ENCODE peak calls at places on chromosomes 3 and 15, in seven cellular contexts. H, W, D, I, K, Y and S are unnamed samples. For H3K4me1, the result is how much of the 10 kb centered on the place peaks cover.

GRCh38 chr15:89035658-89036057 is 52.6 kb upstream of the ABHD2 start:
- DNase-seq in K (no peak), H (no peak), I (no peak), D (no peak), Y (no peak), W (no peak), S (no peak)

GRCh38 chr15:71411538-71412482 is 296.5 kb downstream of the THSD4 start:
- DNase-seq in I (no peak), D (no peak), H (peak), W (peak), K (no peak), Y (no peak), S (peak)

GRCh38 chr15:72098076-72098475 is 19.9 kb downstream of the MYO9A start:
- DNase-seq in Y (no peak), K (no peak), H (no peak), I (no peak), D (no peak), W (peak), S (no peak)

GRCh38 chr15:78050441-78050809 is 27.1 kb downstream of the TBC1D2B start:
- DNase-seq in W (no peak), D (no peak), Y (no peak), K (no peak), I (no peak), H (no peak), S (no peak)

GRCh38 chr15:78264304-78265136 is at the start of gene DNAJA4:
- DNase-seq in H (no peak), I (peak), K (no peak), D (peak), Y (peak), W (peak), S (no peak)

GRCh38 chr15:61530769-61531168 is 301.7 kb upstream of the RORA start:
- DNase-seq in D (no peak), I (no peak), H (no peak), Y (no peak), W (peak), K (no peak), S (no peak)

GRCh38 chr3:194487289-194488006 is 646 bp upstream of the ATP13A3 start:
- DNase-seq in K (no peak), I (peak), W (peak), Y (peak), D (peak), H (no peak), S (no peak)

GRCh38 chr3:108311797-108312196 is 15.4 kb downstream of the HHLA2 start:
- DNase-seq in W (peak), D (no peak), K (no peak), Y (no peak), H (no peak), I (no peak), S (no peak)

GRCh38 chr3:64505419-64505818 is 182.4 kb downstream of the ADAMTS9 start:
- DNase-seq in K (no peak), W (peak), H (no peak), D (no peak), Y (no peak), I (no peak), S (no peak)

GRCh38 chr3:3800076-3800448 is 831 bp downstream of the LRRN1 start:
- DNase-seq in W (no peak), Y (peak), D (no peak), I (no peak), H (no peak), K (no peak), S (no peak)

GRCh38 chr3:150589759-150590158 is 13.4 kb upstream of the SELENOT start:
- DNase-seq in H (no peak), I (no peak), K (no peak), D (no peak), Y (no peak), W (no peak), S (no peak)

GRCh38 chr15:92003515-92004067 is 150.1 kb downstream of the SLCO3A1 start:
- DNase-seq in D (no peak), Y (no peak), W (no peak), K (no peak), I (no peak), H (no peak), S (no peak)

GRCh38 chr15:29044506-29044905 is 158.7 kb downstream of the APBA2 start:
- DNase-seq in D (no peak), H (no peak), W (no peak), Y (no peak), K (no peak), I (no peak), S (no peak)

DNA sequence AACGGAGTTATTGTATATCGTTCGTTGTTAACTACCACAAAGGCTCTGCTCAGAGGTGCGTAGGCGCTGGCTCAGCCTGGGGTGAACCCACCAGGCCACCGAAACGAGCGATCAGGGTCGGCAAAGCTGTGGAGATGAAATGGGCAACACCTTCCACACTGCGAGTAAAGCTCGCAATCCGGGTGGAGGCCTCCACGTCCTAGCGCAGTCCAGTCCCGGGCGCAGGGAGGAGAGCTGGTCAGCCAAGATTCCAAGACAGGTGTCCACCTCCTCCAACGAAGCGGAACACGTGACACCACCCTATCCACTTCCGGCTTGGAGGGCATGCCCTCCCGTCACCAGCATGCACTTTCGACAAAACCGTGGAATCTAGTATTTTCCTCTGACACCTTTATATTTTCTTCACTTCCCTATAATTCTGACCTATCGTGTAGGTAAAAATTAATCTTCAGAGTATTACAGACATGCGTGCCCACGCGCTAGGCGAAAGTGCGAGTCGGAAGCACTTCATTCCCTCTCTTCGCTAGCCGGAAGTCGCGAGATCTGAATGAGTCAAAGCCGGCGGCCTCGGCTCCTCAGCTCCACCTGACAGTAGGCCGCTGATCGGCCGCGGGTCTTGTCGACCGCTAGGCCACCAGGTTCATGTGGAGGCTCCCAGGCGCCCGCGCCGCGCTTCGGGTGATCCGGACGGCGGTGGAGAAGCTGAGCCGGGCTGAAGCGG is at the start of gene PDE12:
- DNase-seq in K (peak), H (peak), W (peak), Y (peak), I (peak), D (peak), S (peak)
- TF ChIP-seq CTCF in K (no peak), H (no peak), W (no peak), Y (no peak), I (no peak), D (no peak), S (no peak)

DNA sequence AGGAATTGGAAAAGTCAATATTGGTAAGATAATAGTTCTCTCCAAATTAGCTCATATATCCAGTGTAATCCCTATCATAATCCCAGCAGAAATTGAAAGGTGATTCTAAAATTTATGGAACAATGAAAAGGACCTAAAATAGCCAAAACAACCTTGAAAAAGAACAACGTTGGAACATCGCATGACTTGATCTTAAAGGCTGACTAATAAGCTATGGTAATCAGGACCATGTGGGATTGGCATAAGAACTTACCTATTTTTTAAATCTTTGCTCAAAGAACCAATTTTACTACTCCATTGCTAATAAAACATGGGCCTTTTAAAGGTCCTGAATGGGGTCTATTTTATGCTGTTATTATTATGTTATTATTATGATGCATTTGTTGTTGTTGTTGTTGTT is 40.9 kb downstream of the B3GNT5 start:
- DNase-seq in D (no peak), H (no peak), I (no peak), K (no peak), Y (no peak), W (no peak), S (no peak)
- H3K4me1 ChIP-seq in D (under half), H (under half), I (under half), K (under half), Y (under half), W (under half), S (under half)

DNA sequence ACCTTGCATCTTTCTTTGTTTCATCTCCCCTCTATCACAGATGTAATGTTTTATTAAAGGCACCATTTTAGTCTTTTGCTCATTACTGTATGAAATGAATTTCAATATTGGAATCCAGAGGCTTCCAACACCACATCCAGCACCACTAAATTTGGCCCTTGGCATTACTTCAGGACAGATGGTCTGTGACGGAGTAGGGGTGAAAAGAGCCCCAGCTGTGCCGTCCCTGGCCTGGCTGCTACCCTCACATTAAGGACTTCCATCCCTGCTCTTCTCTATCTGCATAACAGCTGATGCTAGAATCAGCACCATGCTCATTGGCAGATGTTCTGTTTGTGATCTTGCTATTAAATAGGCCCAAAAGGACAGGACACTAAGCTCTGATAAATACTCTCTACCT is 152.9 kb downstream of the IL1RAP start:
- DNase-seq in K (no peak), H (no peak), Y (no peak), D (no peak), W (no peak), I (no peak), S (no peak)
- TF ChIP-seq CTCF in K (no peak), H (no peak), Y (no peak), D (no peak), W (no peak), I (no peak), S (no peak)

GRCh38 chr3:184945886-184946625 is 134.1 kb downstream of the VPS8 start:
- DNase-seq in I (no peak), K (no peak), W (no peak), Y (no peak), H (no peak), D (no peak), S (no peak)
- H3K4me1 ChIP-seq in I (under half), K (under half), W (under half), Y (under half), H (under half), D (under half), S (under half)

DNA sequence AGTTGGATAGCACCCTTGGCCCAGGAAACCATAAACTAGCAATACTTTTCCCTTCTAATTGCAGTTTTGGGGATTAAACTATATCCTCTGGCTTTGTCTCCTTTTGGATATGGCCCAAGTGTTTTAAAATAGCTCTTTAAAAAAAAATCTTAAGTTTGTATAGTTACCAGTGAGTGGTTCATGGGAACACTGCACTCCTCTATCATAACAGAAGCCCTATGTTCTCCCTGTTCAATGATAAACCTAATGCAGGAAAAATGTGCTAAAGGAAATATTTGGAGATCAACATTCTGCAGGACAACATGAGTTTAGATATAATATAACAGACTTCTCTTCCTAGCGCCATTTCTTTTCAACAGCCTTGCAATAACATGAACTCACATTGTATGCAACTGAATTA is 13.1 kb downstream of the MRPL47 start:
- DNase-seq in D (no peak), K (no peak), H (no peak), I (no peak), W (no peak), Y (no peak), S (no peak)
- TF ChIP-seq CTCF in D (no peak), K (no peak), H (no peak), I (no peak), W (no peak), Y (no peak), S (no peak)

GRCh38 chr3:120067090-120067489 is 27.2 kb downstream of the GSK3B start:
- DNase-seq in D (no peak), W (no peak), H (no peak), Y (no peak), I (no peak), K (no peak), S (no peak)
- H3K4me1 ChIP-seq in D (under half), W (under half), H (under half), Y (under half), I (under half), K (under half), S (under half)

GRCh38 chr3:14875411-14876175 is 56.8 kb downstream of the FGD5 start:
- DNase-seq in K (no peak), W (no peak), I (no peak), Y (no peak), H (no peak), D (peak), S (peak)

GRCh38 chr3:14877404-14877803 is 58.6 kb downstream of the FGD5 start:
- DNase-seq in K (no peak), H (no peak), Y (no peak), W (no peak), D (peak), I (no peak), S (no peak)

GRCh38 chr3:14880486-14881179 is 61.9 kb downstream of the FGD5 start:
- DNase-seq in D (no peak), W (no peak), K (no peak), Y (no peak), I (no peak), H (no peak), S (no peak)

GRCh38 chr3:14876942-14877341 is 58.2 kb downstream of the FGD5 start:
- DNase-seq in W (peak), D (peak), I (peak), Y (peak), K (no peak), H (peak), S (peak)

GRCh38 chr3:14879161-14879888 is 60.6 kb downstream of the FGD5 start:
- DNase-seq in Y (peak), I (no peak), W (no peak), H (peak), K (no peak), D (peak), S (no peak)
- TF ChIP-seq CTCF in Y (no peak), I (no peak), W (no peak), H (no peak), K (no peak), D (no peak), S (no peak)

DNA sequence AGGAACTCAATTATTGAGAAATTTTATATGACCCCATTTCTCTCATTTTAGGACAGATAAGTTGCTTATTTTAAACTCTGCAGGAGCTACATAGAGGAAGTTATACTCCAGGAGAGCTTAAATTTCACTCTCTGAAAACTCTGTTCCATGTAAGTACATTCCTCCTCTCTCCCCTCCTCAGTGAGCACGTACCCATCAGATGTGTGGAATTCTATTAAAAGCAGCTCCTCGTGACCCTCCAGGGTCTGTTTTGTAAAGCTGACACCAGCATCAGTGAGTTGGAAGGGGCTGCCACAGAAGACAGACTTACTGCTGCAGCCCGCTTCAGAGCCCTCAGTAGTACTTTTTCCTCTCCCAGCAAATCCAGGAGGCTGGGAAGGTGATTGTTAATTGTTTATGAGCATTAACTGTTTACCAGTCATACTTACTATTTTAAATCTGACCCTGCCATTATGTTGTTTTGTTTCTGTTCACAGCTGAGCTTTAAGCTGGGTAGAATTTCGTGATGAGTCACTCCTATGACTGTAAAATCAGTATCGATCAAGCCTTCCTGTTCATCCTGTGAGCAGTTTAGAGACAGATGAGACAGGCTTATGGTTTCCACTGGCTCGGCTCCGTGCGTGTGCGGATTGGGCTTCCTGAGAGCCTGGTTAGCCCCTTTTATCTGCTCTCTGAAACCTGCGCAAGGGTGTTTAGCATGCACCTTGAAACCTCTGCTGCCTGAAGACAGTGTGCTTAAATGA is 20.4 kb downstream of the IGF1R start:
- DNase-seq in D (no peak), I (no peak), W (no peak), K (peak), H (no peak), Y (no peak), S (no peak)
- H3K4me1 ChIP-seq in D (half or more), I (half or more), W (half or more), K (under half), H (half or more), Y (under half), S (half or more)

DNA sequence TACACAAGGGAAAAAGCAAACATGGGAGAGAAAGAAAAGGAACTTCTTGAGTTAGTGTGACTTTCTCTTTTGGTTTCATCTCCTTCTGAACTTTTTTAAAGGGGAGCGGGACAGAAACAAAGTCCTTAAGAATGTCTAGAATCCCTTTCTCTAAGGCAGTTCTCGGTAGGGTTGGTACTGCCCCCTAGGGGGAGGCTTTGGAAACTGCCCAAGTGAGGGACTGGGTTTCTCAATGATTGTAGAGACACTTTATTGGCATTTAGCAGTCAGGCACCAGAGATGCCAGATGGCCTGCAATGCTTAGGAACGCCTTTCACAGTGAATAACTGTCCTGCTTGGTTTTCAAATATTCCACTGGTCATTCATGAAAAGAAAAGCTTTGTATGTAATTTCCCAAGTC is 172.6 kb downstream of the WDR72 start:
- DNase-seq in H (peak), D (peak), I (no peak), Y (no peak), W (no peak), K (no peak), S (no peak)
- TF ChIP-seq CTCF in H (peak), D (no peak), I (no peak), Y (no peak), W (no peak), K (peak), S (no peak)